ENCODE peak calls at places on chromosomes 16 and 17, in ten cellular contexts. K is LoVo; S is stimulated activated CD4-positive, alpha-beta T cell treated with anti-CD3 and anti-CD28 coated beads, Interleukin-12 subunit alpha, Interleukin-12 subunit beta, amount 100 ng/mL, for 48 hours; P is NCI-H460; D is mucosa of gallbladder; R is kidney; G is GM12892; F is NCI-H226; X is HTR-8/SVneo; B is colonic mucosa. M is an unnamed sample.

GRCh38 chr16:89601906-89602272 is 11.6 kb upstream of the DPEP1 start:
- DNase-seq in K (no peak), S (no peak), P (no peak), D (no peak), R (no peak), G (no peak), F (peak), X (no peak), B (no peak), M (no peak)

GRCh38 chr16:19348578-19349315 is 63.2 kb downstream of the CLEC19A start:
- DNase-seq in K (no peak), S (no peak), P (no peak), D (no peak), R (no peak), G (no peak), F (no peak), X (peak), B (no peak), M (no peak)

GRCh38 chr17:56389356-56389755 is 204.1 kb upstream of the NOG start:
- DNase-seq in K (no peak), S (no peak), P (no peak), D (no peak), R (no peak), G (no peak), F (no peak), X (no peak), B (no peak), M (no peak)

GRCh38 chr17:17668358-17668757 is 12.9 kb upstream of the RAI1 start:
- DNase-seq in K (no peak), S (no peak), P (no peak), D (no peak), R (no peak), G (no peak), F (no peak), X (no peak), B (no peak), M (no peak)

GRCh38 chr17:22703204-22703603 is 1010.9 kb downstream of the KCNJ18 start:
- DNase-seq in K (no peak), S (no peak), P (no peak), D (no peak), R (no peak), G (no peak), F (no peak), X (no peak), B (no peak), M (no peak)

GRCh38 chr17:83054518-83055125 is 24.8 kb upstream of the METRNL start:
- DNase-seq in K (no peak), S (no peak), P (no peak), D (no peak), R (peak), G (no peak), F (no peak), X (no peak), B (no peak), M (no peak)

GRCh38 chr17:63775420-63775819 is 1.4 kb downstream of the DDX42 start:
- DNase-seq in K (no peak), S (no peak), P (no peak), D (no peak), R (no peak), G (no peak), F (no peak), X (no peak), B (no peak), M (no peak)

GRCh38 chr16:12225816-12226480 is 249.4 kb downstream of the SNX29 start:
- DNase-seq in K (no peak), S (no peak), P (no peak), D (no peak), R (no peak), G (no peak), F (no peak), X (no peak), B (no peak), M (peak)

GRCh38 chr17:19364699-19365498 is 2.4 kb upstream of the B9D1 start:
- DNase-seq in K (no peak), S (no peak), P (no peak), D (no peak), R (no peak), G (no peak), F (no peak), X (no peak), B (no peak), M (peak)

GRCh38 chr17:57911834-57912673 is 43.2 kb downstream of the CUEDC1 start:
- DNase-seq in K (peak), S (no peak), P (no peak), D (peak), R (peak), G (no peak), F (no peak), X (no peak), B (peak), M (peak)

GRCh38 chr17:20805751-20806150 is 226.2 kb downstream of the CDRT15L2 start:
- DNase-seq in K (no peak), S (no peak), P (no peak), D (no peak), R (no peak), G (no peak), F (no peak), X (no peak), B (no peak), M (no peak)

GRCh38 chr16:57087003-57087402 is 5.4 kb upstream of the CPNE2 start:
- DNase-seq in K (no peak), S (no peak), P (no peak), D (no peak), R (no peak), G (no peak), F (no peak), X (no peak), B (no peak), M (no peak)

GRCh38 chr17:21397341-21398050 is 21.3 kb downstream of the KCNJ12 start:
- DNase-seq in K (no peak), S (no peak), P (no peak), D (no peak), R (no peak), G (no peak), F (no peak), X (no peak), B (no peak), M (no peak)

GRCh38 chr17:78759203-78759968 is 22.7 kb downstream of the CYTH1 start:
- DNase-seq in K (no peak), S (peak), P (no peak), D (peak), R (no peak), G (no peak), F (peak), X (no peak), B (no peak), M (no peak)

GRCh38 chr17:66191607-66192377 is at the start of gene CEP112:
- DNase-seq in K (peak), S (peak), P (peak), D (peak), R (peak), G (peak), F (peak), X (peak), B (peak), M (peak)

GRCh38 chr16:68077866-68078725 is 7.1 kb upstream of the NFATC3 start:
- DNase-seq in K (no peak), S (no peak), P (no peak), D (peak), R (no peak), G (no peak), F (no peak), X (no peak), B (no peak), M (no peak)